ENCODE peak calls at places on chromosomes 4 and X, in five cellular contexts. J is HCT116, Y is PC-3, G is GM23248, Z is hepatocyte. A is an unnamed sample. For H3K9me2, the result is how much of the 10 kb centered on the place peaks cover.

GRCh38 chr4:89196745-89197144 is 85.4 kb downstream of the TIGD2 start:
- DNase-seq in J (no peak), Y (peak), G (no peak), Z (peak), A (peak)

GRCh38 chr4:3391422-3391821 is 50.3 kb upstream of the HGFAC start:
- DNase-seq in J (no peak), Y (no peak), G (no peak), Z (no peak), A (no peak)

GRCh38 chrX:15464704-15465103 is 28.4 kb downstream of the PIR start:
- DNase-seq in J (no peak), Y (peak), G (peak), Z (no peak), A (no peak)

GRCh38 chr4:65670331-65671031 is at the start of gene EPHA5:
- DNase-seq in J (no peak), Y (peak), G (peak), Z (peak), A (peak)

GRCh38 chr4:27048350-27049100 is 187.9 kb downstream of the STIM2 start:
- DNase-seq in J (peak), Y (peak), G (peak), Z (peak), A (peak)

GRCh38 chr4:139956436-139957107 is 197.4 kb downstream of the MAML3 start:
- DNase-seq in J (no peak), Y (no peak), G (no peak), Z (no peak), A (no peak)

GRCh38 chrX:150203249-150203647 is 159.9 kb upstream of the MAMLD1 start:
- DNase-seq in J (no peak), Y (no peak), G (no peak), Z (no peak), A (no peak)

GRCh38 chr4:77618383-77619241 is 13.0 kb downstream of the CXCL13 start:
- DNase-seq in J (peak), Y (peak), G (peak), Z (peak), A (peak)

GRCh38 chr4:26953770-26954423 is 93.3 kb downstream of the STIM2 start:
- DNase-seq in J (no peak), Y (no peak), G (no peak), Z (no peak), A (no peak)

GRCh38 chrX:107610667-107611066 is 17.6 kb upstream of the PRPS1 start:
- DNase-seq in J (no peak), Y (no peak), G (no peak), Z (no peak), A (no peak)

GRCh38 chrX:51608766-51609165 is 9.9 kb downstream of the CENPVL3 start:
- DNase-seq in J (no peak), Y (no peak), G (peak), Z (no peak), A (no peak)

GRCh38 chr4:164847967-164848649 is 28.9 kb upstream of the APELA start:
- DNase-seq in J (no peak), Y (no peak), G (no peak), Z (no peak), A (no peak)

GRCh38 chrX:13647709-13648212 is 5.2 kb upstream of the TCEANC start:
- DNase-seq in J (peak), Y (no peak), G (no peak), Z (peak), A (no peak)

GRCh38 chrX:44042124-44042523 is 68.9 kb upstream of the NDP start:
- DNase-seq in J (no peak), Y (no peak), G (no peak), Z (no peak), A (no peak)

GRCh38 chr4:111064342-111064993 is 441.6 kb upstream of the PITX2 start:
- DNase-seq in J (peak), Y (peak), G (peak), Z (no peak), A (peak)

GRCh38 chr4:147996840-147997239 is 265.0 kb downstream of the ARHGAP10 start:
- DNase-seq in J (no peak), Y (no peak), G (no peak), Z (no peak), A (no peak)

GRCh38 chr4:169698331-169698730 is 59.4 kb downstream of the HPF1 start:
- DNase-seq in J (no peak), Y (no peak), G (no peak), Z (no peak), A (no peak)

GRCh38 chr4:3021627-3022026 is 52.7 kb downstream of the HTT-AS start:
- DNase-seq in J (no peak), Y (no peak), G (no peak), Z (no peak), A (no peak)

GRCh38 chrX:134932528-134933217 is 58.1 kb upstream of the SMIM10 start:
- DNase-seq in J (no peak), Y (peak), G (peak), Z (no peak), A (no peak)

GRCh38 chrX:30141966-30142365 is 73.4 kb upstream of the MAGEB2 start:
- DNase-seq in J (peak), Y (peak), G (peak), Z (peak), A (peak)

GRCh38 chr4:86741841-86742240 is 107.3 kb downstream of the SLC10A6 start:
- DNase-seq in J (no peak), Y (no peak), G (no peak), Z (no peak), A (no peak)

GRCh38 chr4:9762823-9763475 is 18.5 kb upstream of the DRD5 start:
- DNase-seq in J (peak), Y (peak), G (peak), Z (peak), A (peak)

GRCh38 chr4:17636696-17637351 is 22.4 kb downstream of the MED28 start:
- DNase-seq in J (peak), Y (peak), G (peak), Z (peak), A (peak)

GRCh38 chrX:150715180-150715579 is 22.0 kb downstream of the MTMR1 start:
- DNase-seq in J (no peak), Y (no peak), G (peak), Z (no peak), A (no peak)

DNA sequence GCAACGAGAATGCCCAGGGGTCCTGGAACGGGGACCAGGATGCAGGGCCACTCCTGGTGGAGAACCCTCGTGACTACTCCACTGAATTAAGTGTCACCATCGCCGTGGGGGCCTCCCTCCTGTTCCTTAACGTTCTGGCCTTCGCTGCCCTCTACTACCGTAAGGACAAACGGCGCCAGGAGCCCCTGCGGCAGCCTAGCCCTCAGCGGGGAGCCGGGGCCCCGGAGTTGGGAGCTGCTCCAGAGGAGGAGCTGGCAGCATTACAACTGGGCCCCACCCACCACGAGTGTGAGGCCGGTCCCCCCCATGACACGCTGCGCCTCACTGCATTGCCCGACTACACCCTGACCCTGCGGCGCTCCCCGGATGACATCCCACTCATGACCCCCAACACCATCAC is 24.9 kb downstream of the NLGN3 start:
- DNase-seq in J (no peak), Y (no peak), G (no peak), Z (no peak), A (no peak)
- H3K9me2 ChIP-seq in J (under half), Y (under half), G (under half), Z (under half), A (under half)

DNA sequence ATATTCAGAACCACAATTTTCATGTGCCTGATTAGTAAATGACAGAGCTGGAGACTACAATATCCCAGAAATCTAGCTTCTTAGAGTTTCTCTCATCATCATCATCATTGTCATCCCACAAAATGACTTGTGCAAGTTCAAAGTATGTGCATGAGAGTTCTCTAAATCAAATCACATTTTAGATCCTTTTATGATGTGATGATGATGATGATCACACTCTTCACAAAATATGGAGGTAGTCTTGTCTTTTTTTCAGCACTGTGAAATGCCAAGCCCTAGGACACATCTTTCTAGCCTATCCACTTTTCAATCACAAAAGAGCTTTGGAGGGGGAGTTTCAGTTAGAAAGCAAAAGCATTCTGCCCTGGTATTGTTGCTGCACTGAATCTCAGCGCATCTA is 7.4 kb downstream of the MBNL3 start:
- DNase-seq in J (no peak), Y (no peak), G (no peak), Z (no peak), A (no peak)
- H3K4me3 ChIP-seq in J (no peak), Y (no peak), G (no peak), Z (no peak), A (no peak)

GRCh38 chr4:1408418-1408817 is 2.2 kb upstream of the NKX1-1 start:
- DNase-seq in J (no peak), Y (no peak), G (no peak), Z (no peak), A (peak)
- TF ChIP-seq EZH2 in J (no peak), Y (no peak), G (no peak), Z (no peak), A (peak)

DNA sequence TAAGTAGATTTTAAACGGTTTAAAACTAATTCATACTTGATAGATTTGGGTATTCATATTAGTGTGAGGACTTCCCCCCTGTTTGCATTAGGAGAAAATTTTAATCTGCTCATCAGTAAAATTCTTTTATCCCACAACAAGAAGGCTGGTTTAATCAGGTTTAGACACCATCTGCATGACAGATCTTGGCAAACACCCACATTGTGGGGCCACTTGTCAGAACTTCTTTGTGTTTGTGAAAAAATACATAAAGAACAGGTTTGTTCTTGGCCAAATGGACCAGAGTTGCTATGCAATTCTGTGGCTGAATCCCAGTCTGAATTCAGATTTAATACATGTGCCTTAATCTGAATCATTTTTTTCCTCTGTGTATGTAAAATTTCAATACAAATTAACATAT is 121.1 kb downstream of the REPS2 start:
- DNase-seq in J (no peak), Y (no peak), G (no peak), Z (no peak), A (no peak)
- H3K9me2 ChIP-seq in J (under half), Y (under half), G (under half), Z (under half), A (under half)

DNA sequence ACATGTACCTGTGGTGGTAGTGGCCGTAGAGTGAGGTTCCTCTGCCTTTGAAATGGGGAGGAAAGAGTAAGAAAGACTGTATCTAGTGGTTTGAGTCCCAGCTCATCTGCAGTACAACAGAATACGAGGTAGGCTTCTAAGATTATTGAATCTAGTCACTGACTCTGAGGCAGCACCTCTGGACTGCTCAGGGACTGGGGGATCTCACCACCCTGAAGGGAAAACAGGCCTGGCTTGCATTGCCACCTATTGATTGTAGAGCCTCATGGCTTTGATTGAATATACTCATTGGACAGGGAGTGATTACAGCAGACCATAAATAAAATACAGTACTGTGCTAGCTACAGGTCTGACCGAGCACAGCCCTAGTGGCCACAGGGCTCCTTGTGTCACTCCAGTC is 50.5 kb downstream of the GPR174 start:
- DNase-seq in J (no peak), Y (no peak), G (no peak), Z (no peak), A (no peak)
- H3K4me3 ChIP-seq in J (no peak), Y (no peak), G (no peak), Z (no peak), A (no peak)

GRCh38 chr4:24837296-24837695 is 41.9 kb downstream of the SOD3 start:
- DNase-seq in J (no peak), Y (no peak), G (no peak), Z (no peak), A (no peak)
- TF ChIP-seq EZH2 in J (no peak), Y (no peak), G (no peak), Z (no peak), A (no peak)

GRCh38 chr4:38503689-38504395 is 160.2 kb upstream of the KLF3 start:
- DNase-seq in J (no peak), Y (no peak), G (no peak), Z (no peak), A (no peak)
- H3K9me2 ChIP-seq in J (under half), Y (under half), G (under half), Z (under half), A (under half)